ENCODE peak calls at places on chromosomes 11 and 22, in ten cellular contexts. Y is left ventricle myocardium inferior; N is thoracic aorta; S is CD4-positive, CD25-positive, alpha-beta regulatory T cell; C is transverse colon; H is lung; K is SJSA1; B is adrenal gland; I is pancreas; X is neuronal stem cell. D is an unnamed sample.
A peak's percentile ranks its signal among the peaks of the same experiment; 100 is the strongest.

GRCh38 chr11:71369411-71369810 is 78.8 kb downstream of the DHCR7 start:
- DNase-seq in K (no peak), H (no peak), S (no peak), N (no peak), I (no peak), B (no peak), C (no peak), Y (no peak), X (no peak), D (no peak)

GRCh38 chr11:20671856-20672546 is 2.6 kb downstream of the NELL1 start:
- DNase-seq in N (no peak), S (no peak), I (no peak), B (no peak), Y (no peak), K (no peak), H (no peak), C (no peak), X (no peak), D (peak; percentile 65)

GRCh38 chr11:12330491-12331231 is 46.7 kb upstream of the PARVA start:
- DNase-seq in K (peak; percentile 15), C (no peak), S (no peak), I (peak; percentile 28), H (no peak), Y (no peak), X (peak; percentile 57), N (no peak), B (no peak), D (no peak)

GRCh38 chr22:43723816-43724215 is 88.3 kb downstream of the EFCAB6 start:
- DNase-seq in X (no peak), Y (no peak), N (no peak), B (no peak), I (no peak), S (peak; percentile 32), K (no peak), H (no peak), C (no peak), D (no peak)

GRCh38 chr22:40463017-40463631 is 92.7 kb downstream of the SGSM3 start:
- DNase-seq in C (peak; percentile 27), B (no peak), Y (no peak), I (no peak), S (peak; percentile 84), H (no peak), K (no peak), X (no peak), N (no peak), D (no peak)

GRCh38 chr22:31046591-31047226 is 34.4 kb upstream of the SMTN start:
- DNase-seq in S (no peak), B (peak; percentile 73), K (no peak), N (no peak), H (peak; percentile 43), I (peak; percentile 25), X (no peak), C (peak; percentile 21), Y (peak; percentile 75), D (peak; percentile 53)

GRCh38 chr22:43181321-43182076 is 5.4 kb downstream of the TTLL12 start:
- DNase-seq in X (no peak), S (no peak), K (no peak), I (no peak), N (no peak), Y (no peak), B (no peak), C (no peak), H (no peak), D (no peak)

GRCh38 chr11:64675417-64676252 is 47.4 kb downstream of the NRXN2 start:
- DNase-seq in N (peak; percentile 74), Y (peak; percentile 80), K (peak; percentile 48), H (no peak), B (peak; percentile 81), X (no peak), I (no peak), C (no peak), S (no peak), D (peak; percentile 78)

GRCh38 chr22:46280999-46281623 is 13.3 kb downstream of the TTC38 start:
- DNase-seq in N (no peak), I (no peak), C (peak; percentile 42), B (no peak), X (no peak), K (no peak), S (peak; percentile 18), Y (no peak), H (no peak), D (no peak)

GRCh38 chr22:27032121-27032761 is 374.9 kb downstream of the MIAT start:
- DNase-seq in I (peak; percentile 64), N (peak; percentile 11), C (no peak), B (no peak), X (no peak), Y (no peak), H (no peak), S (no peak), K (peak; percentile 21), D (no peak)

GRCh38 chr11:133840479-133840941 is 4.8 kb downstream of the SPATA19 start:
- DNase-seq in X (no peak), N (no peak), H (peak; percentile 14), K (no peak), I (no peak), C (no peak), S (no peak), Y (no peak), B (no peak), D (no peak)

GRCh38 chr11:133841279-133842043 is 3.9 kb downstream of the SPATA19 start:
- DNase-seq in S (no peak), H (peak; percentile 19), Y (no peak), K (no peak), X (no peak), B (no peak), N (no peak), I (no peak), C (no peak), D (no peak)

GRCh38 chr11:133843454-133843987 is 1.8 kb downstream of the SPATA19 start:
- DNase-seq in S (no peak), N (no peak), X (no peak), H (peak; percentile 19), C (no peak), I (no peak), K (no peak), B (no peak), Y (no peak), D (no peak)

GRCh38 chr11:133842730-133843129 is 2.6 kb downstream of the SPATA19 start:
- DNase-seq in Y (no peak), C (no peak), H (peak; percentile 20), X (no peak), B (no peak), S (no peak), N (no peak), I (no peak), K (no peak), D (no peak)

DNA sequence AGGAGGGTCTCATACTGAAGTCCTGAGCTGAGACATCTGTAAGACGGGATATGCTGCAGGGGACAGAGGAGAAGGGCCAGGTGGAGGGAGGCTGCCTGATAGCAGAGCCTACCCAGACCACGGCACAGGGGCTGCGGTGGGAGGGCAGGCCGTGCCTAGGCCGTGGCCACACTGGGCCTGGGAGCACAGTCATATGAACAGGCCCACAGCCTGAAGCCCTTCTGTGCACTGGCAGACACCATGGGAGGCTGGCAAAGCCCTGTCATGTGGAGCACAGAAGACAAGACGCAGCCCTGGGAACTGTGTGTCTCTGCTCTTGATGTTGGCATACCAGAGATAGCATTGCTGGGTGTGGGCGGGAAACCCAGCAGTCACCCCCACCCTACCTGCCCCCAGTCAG is 3.3 kb downstream of the SPATA19 start:
- DNase-seq in K (no peak), N (no peak), Y (no peak), C (no peak), X (no peak), B (no peak), H (peak; percentile 22), I (no peak), S (no peak), D (no peak)
- H3K27ac ChIP-seq in K (no peak overlapping the region), N (no peak overlapping the region), Y (no peak overlapping the region), C (no peak overlapping the region), X (no peak overlapping the region), B (no peak overlapping the region), H (no peak overlapping the region), I (no peak overlapping the region), S (no peak overlapping the region), D (no peak overlapping the region)

GRCh38 chr11:17375547-17375946 is 12.9 kb downstream of the KCNJ11 start:
- DNase-seq in H (no peak), K (no peak), X (no peak), N (no peak), Y (no peak), I (no peak), C (no peak), B (no peak), S (no peak), D (no peak)

GRCh38 chr11:17378655-17379054 is 9.8 kb downstream of the KCNJ11 start:
- DNase-seq in B (no peak), H (no peak), K (no peak), N (no peak), S (no peak), X (no peak), Y (no peak), C (no peak), I (no peak), D (no peak)

GRCh38 chr11:17381156-17381555 is 7.3 kb downstream of the KCNJ11 start:
- DNase-seq in B (no peak), S (no peak), X (no peak), I (no peak), N (no peak), Y (no peak), K (no peak), H (no peak), C (no peak), D (no peak)

GRCh38 chr11:17379383-17380180 is 8.9 kb downstream of the KCNJ11 start:
- DNase-seq in B (no peak), X (no peak), I (no peak), N (no peak), S (no peak), Y (no peak), K (no peak), H (no peak), C (no peak), D (no peak)

DNA sequence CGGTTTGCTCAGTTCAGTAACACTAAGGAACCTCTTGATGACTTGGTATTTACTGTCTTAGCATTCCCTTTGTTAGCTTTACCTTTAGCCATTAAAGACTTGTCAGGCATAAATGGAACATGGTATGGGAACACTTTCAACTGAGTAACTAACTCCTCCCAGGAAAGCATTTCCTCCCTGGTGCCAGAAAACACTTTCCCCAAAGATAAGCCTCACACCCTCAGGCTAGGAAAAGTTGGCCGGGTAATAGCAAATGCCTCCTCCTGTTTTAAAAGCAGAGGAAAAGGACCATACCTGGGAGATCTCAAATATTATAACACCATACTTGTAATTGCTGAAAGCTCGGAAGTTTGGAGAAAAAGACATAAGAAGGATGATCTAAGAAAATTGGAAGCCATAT is 12.0 kb downstream of the KCNJ11 start:
- DNase-seq in K (no peak), S (no peak), N (no peak), I (no peak), C (no peak), Y (no peak), H (no peak), B (no peak), X (no peak), D (no peak)
- H3K9me3 ChIP-seq in K (peaks cover 19% of the 10 kb centered on the region), S (peaks cover 13% of the 10 kb centered on the region), N (peaks cover 20% of the 10 kb centered on the region), I (no peaks in the 10 kb centered on the region), C (peaks cover 18% of the 10 kb centered on the region), Y (peaks cover 36% of the 10 kb centered on the region), H (peaks cover 13% of the 10 kb centered on the region), B (peaks cover 26% of the 10 kb centered on the region), X (peaks cover 67% of the 10 kb centered on the region), D (peaks cover 12% of the 10 kb centered on the region)

GRCh38 chr11:66975403-66976047 is 421 bp downstream of the C11orf86 start:
- DNase-seq in Y (no peak), C (no peak), X (no peak), B (no peak), S (no peak), K (no peak), H (no peak), I (no peak), N (no peak), D (no peak)
- H3K4me3 ChIP-seq in Y (no peak overlapping the region), C (no peak overlapping the region), X (no peak overlapping the region), B (no peak overlapping the region), S (no peak overlapping the region), K (no peak overlapping the region), H (no peak overlapping the region), I (no peak overlapping the region), N (no peak overlapping the region), D (no peak overlapping the region)

GRCh38 chr11:122210378-122210995 is 94.5 kb upstream of the BLID start:
- DNase-seq in N (no peak), Y (no peak), S (no peak), I (no peak), B (no peak), K (no peak), X (no peak), H (no peak), C (no peak), D (no peak)
- H3K27ac ChIP-seq in N (peak overlapping the region; percentile 82), Y (peak overlapping the region; percentile 69), S (no peak overlapping the region), I (no peak overlapping the region), B (no peak overlapping the region), K (no peak overlapping the region), X (no peak overlapping the region), H (no peak overlapping the region), C (peak overlapping the region; percentile 35), D (no peak overlapping the region)